ENCODE peak calls at places on chromosome 16, in nine cellular contexts. One of them, this sample, is unnamed.

GRCh38 chr16:79716645-79717323 is 116.2 kb upstream of the MAF start:
- DNase-seq in HFFc6: no peak
- DNase-seq in iris pigment epithelial cell: no peak
- DNase-seq in HuH-7.5: no peak
- DNase-seq in hepatic stellate cell: no peak
- DNase-seq in breast epithelium: no peak
- DNase-seq in colonic mucosa: no peak
- DNase-seq in psoas muscle: no peak
- DNase-seq in T-cell: no peak
- DNase-seq in this sample: no peak

GRCh38 chr16:27230562-27230991 is 27.3 kb downstream of the KDM8 start:
- DNase-seq in HuH-7.5: no peak
- DNase-seq in breast epithelium: no peak
- DNase-seq in hepatic stellate cell: no peak
- DNase-seq in HFFc6: no peak
- DNase-seq in T-cell: peak; percentile 68
- DNase-seq in colonic mucosa: peak; percentile 91
- DNase-seq in iris pigment epithelial cell: no peak
- DNase-seq in psoas muscle: no peak
- DNase-seq in this sample: peak; percentile 65

GRCh38 chr16:23729503-23730424 is 16.7 kb upstream of the ERN2 start:
- DNase-seq in HuH-7.5: no peak
- DNase-seq in breast epithelium: no peak
- DNase-seq in T-cell: no peak
- DNase-seq in HFFc6: no peak
- DNase-seq in psoas muscle: no peak
- DNase-seq in hepatic stellate cell: no peak
- DNase-seq in iris pigment epithelial cell: peak; percentile 81
- DNase-seq in colonic mucosa: peak; percentile 83
- DNase-seq in this sample: no peak

GRCh38 chr16:57814896-57815295 is 12.6 kb upstream of the KIFC3 start:
- DNase-seq in HFFc6: no peak
- DNase-seq in breast epithelium: no peak
- DNase-seq in psoas muscle: no peak
- DNase-seq in iris pigment epithelial cell: no peak
- DNase-seq in HuH-7.5: no peak
- DNase-seq in colonic mucosa: no peak
- DNase-seq in hepatic stellate cell: no peak
- DNase-seq in T-cell: no peak
- DNase-seq in this sample: no peak

GRCh38 chr16:80277182-80277581 is 263.6 kb upstream of the DYNLRB2 start:
- DNase-seq in psoas muscle: no peak
- DNase-seq in HuH-7.5: no peak
- DNase-seq in colonic mucosa: no peak
- DNase-seq in HFFc6: no peak
- DNase-seq in breast epithelium: no peak
- DNase-seq in iris pigment epithelial cell: no peak
- DNase-seq in hepatic stellate cell: no peak
- DNase-seq in T-cell: no peak
- DNase-seq in this sample: no peak

GRCh38 chr16:88692861-88693260 is 6.6 kb upstream of the SNAI3 start:
- DNase-seq in HuH-7.5: no peak
- DNase-seq in iris pigment epithelial cell: no peak
- DNase-seq in psoas muscle: no peak
- DNase-seq in breast epithelium: no peak
- DNase-seq in colonic mucosa: no peak
- DNase-seq in HFFc6: no peak
- DNase-seq in hepatic stellate cell: no peak
- DNase-seq in T-cell: no peak
- DNase-seq in this sample: no peak

GRCh38 chr16:67637625-67638024 is 7.3 kb upstream of the CARMIL2 start:
- DNase-seq in iris pigment epithelial cell: no peak
- DNase-seq in breast epithelium: no peak
- DNase-seq in colonic mucosa: no peak
- DNase-seq in T-cell: no peak
- DNase-seq in psoas muscle: no peak
- DNase-seq in hepatic stellate cell: no peak
- DNase-seq in HuH-7.5: no peak
- DNase-seq in HFFc6: no peak
- DNase-seq in this sample: no peak

GRCh38 chr16:13403326-13403725 is 501.9 kb downstream of the SHISA9 start:
- DNase-seq in breast epithelium: no peak
- DNase-seq in psoas muscle: no peak
- DNase-seq in HFFc6: no peak
- DNase-seq in hepatic stellate cell: no peak
- DNase-seq in iris pigment epithelial cell: no peak
- DNase-seq in HuH-7.5: no peak
- DNase-seq in colonic mucosa: no peak
- DNase-seq in T-cell: no peak
- DNase-seq in this sample: no peak

GRCh38 chr16:53703590-53704444 is at the start of the genes FTO and RPGRIP1L:
- DNase-seq in iris pigment epithelial cell: peak; percentile 99
- DNase-seq in psoas muscle: peak; percentile 99
- DNase-seq in HuH-7.5: peak; percentile 81
- DNase-seq in breast epithelium: peak; percentile 99
- DNase-seq in T-cell: peak; percentile 90
- DNase-seq in colonic mucosa: peak; percentile 100
- DNase-seq in HFFc6: peak; percentile 99
- DNase-seq in hepatic stellate cell: peak; percentile 94
- DNase-seq in this sample: peak; percentile 98

GRCh38 chr16:62764572-62764971 is 728.3 kb upstream of the CDH8 start:
- DNase-seq in psoas muscle: no peak
- DNase-seq in colonic mucosa: no peak
- DNase-seq in hepatic stellate cell: no peak
- DNase-seq in HFFc6: no peak
- DNase-seq in iris pigment epithelial cell: no peak
- DNase-seq in breast epithelium: no peak
- DNase-seq in HuH-7.5: no peak
- DNase-seq in T-cell: no peak
- DNase-seq in this sample: no peak

GRCh38 chr16:85639529-85640253 is 26.6 kb downstream of the GSE1 start:
- DNase-seq in colonic mucosa: no peak
- DNase-seq in iris pigment epithelial cell: no peak
- DNase-seq in T-cell: no peak
- DNase-seq in hepatic stellate cell: no peak
- DNase-seq in HuH-7.5: no peak
- DNase-seq in psoas muscle: peak; percentile 93
- DNase-seq in HFFc6: no peak
- DNase-seq in breast epithelium: peak; percentile 73
- DNase-seq in this sample: no peak

GRCh38 chr16:89067677-89068076 is 26.0 kb upstream of the ACSF3 start:
- DNase-seq in T-cell: no peak
- DNase-seq in HFFc6: no peak
- DNase-seq in colonic mucosa: peak; percentile 28
- DNase-seq in breast epithelium: no peak
- DNase-seq in psoas muscle: no peak
- DNase-seq in hepatic stellate cell: no peak
- DNase-seq in iris pigment epithelial cell: no peak
- DNase-seq in HuH-7.5: no peak
- DNase-seq in this sample: no peak

GRCh38 chr16:66344533-66345145 is 21.9 kb upstream of the CDH5 start:
- DNase-seq in hepatic stellate cell: no peak
- DNase-seq in iris pigment epithelial cell: peak; percentile 47
- DNase-seq in colonic mucosa: peak; percentile 45
- DNase-seq in breast epithelium: no peak
- DNase-seq in psoas muscle: no peak
- DNase-seq in T-cell: peak; percentile 15
- DNase-seq in HuH-7.5: no peak
- DNase-seq in HFFc6: peak; percentile 28
- DNase-seq in this sample: peak; percentile 21

GRCh38 chr16:17350212-17350611 is 120.5 kb downstream of the XYLT1 start:
- DNase-seq in T-cell: no peak
- DNase-seq in HuH-7.5: no peak
- DNase-seq in colonic mucosa: no peak
- DNase-seq in breast epithelium: no peak
- DNase-seq in hepatic stellate cell: peak; percentile 51
- DNase-seq in HFFc6: peak; percentile 52
- DNase-seq in psoas muscle: no peak
- DNase-seq in iris pigment epithelial cell: no peak
- DNase-seq in this sample: no peak

GRCh38 chr16:64866026-64866425 is 255.8 kb downstream of the CDH11 start:
- DNase-seq in iris pigment epithelial cell: peak; percentile 48
- DNase-seq in psoas muscle: no peak
- DNase-seq in colonic mucosa: no peak
- DNase-seq in HFFc6: no peak
- DNase-seq in T-cell: no peak
- DNase-seq in breast epithelium: no peak
- DNase-seq in HuH-7.5: no peak
- DNase-seq in hepatic stellate cell: no peak
- DNase-seq in this sample: no peak

GRCh38 chr16:2983706-2984136 is 3.5 kb upstream of the PKMYT1 start:
- DNase-seq in colonic mucosa: peak; percentile 89
- DNase-seq in HuH-7.5: peak; percentile 94
- DNase-seq in breast epithelium: peak; percentile 79
- DNase-seq in T-cell: peak; percentile 37
- DNase-seq in HFFc6: peak; percentile 79
- DNase-seq in hepatic stellate cell: peak; percentile 97
- DNase-seq in psoas muscle: peak; percentile 90
- DNase-seq in iris pigment epithelial cell: peak; percentile 71
- DNase-seq in this sample: peak; percentile 62

GRCh38 chr16:86951041-86951822 is 366.0 kb downstream of the C16orf95 start:
- DNase-seq in HFFc6: no peak
- DNase-seq in breast epithelium: no peak
- DNase-seq in hepatic stellate cell: no peak
- DNase-seq in HuH-7.5: no peak
- DNase-seq in psoas muscle: no peak
- DNase-seq in T-cell: no peak
- DNase-seq in colonic mucosa: no peak
- DNase-seq in iris pigment epithelial cell: no peak
- DNase-seq in this sample: no peak

GRCh38 chr16:17160285-17160854 is 310.4 kb downstream of the XYLT1 start:
- DNase-seq in colonic mucosa: no peak
- DNase-seq in T-cell: no peak
- DNase-seq in HFFc6: no peak
- DNase-seq in iris pigment epithelial cell: no peak
- DNase-seq in breast epithelium: no peak
- DNase-seq in hepatic stellate cell: peak; percentile 23
- DNase-seq in psoas muscle: no peak
- DNase-seq in HuH-7.5: no peak
- DNase-seq in this sample: no peak

GRCh38 chr16:66176731-66177130 is 189.8 kb upstream of the CDH5 start:
- DNase-seq in HFFc6: no peak
- DNase-seq in hepatic stellate cell: no peak
- DNase-seq in psoas muscle: no peak
- DNase-seq in colonic mucosa: no peak
- DNase-seq in iris pigment epithelial cell: no peak
- DNase-seq in breast epithelium: no peak
- DNase-seq in HuH-7.5: no peak
- DNase-seq in T-cell: no peak
- DNase-seq in this sample: no peak

GRCh38 chr16:89909777-89910716 is 8.6 kb upstream of the MC1R start:
- DNase-seq in colonic mucosa: peak; percentile 79
- DNase-seq in HFFc6: peak; percentile 43
- DNase-seq in hepatic stellate cell: peak; percentile 81
- DNase-seq in iris pigment epithelial cell: peak; percentile 79
- DNase-seq in psoas muscle: peak; percentile 89
- DNase-seq in T-cell: peak; percentile 70
- DNase-seq in HuH-7.5: peak; percentile 98
- DNase-seq in breast epithelium: peak; percentile 69
- DNase-seq in this sample: peak; percentile 63

GRCh38 chr16:1494711-1495110 is 1.6 kb downstream of the TELO2 start:
- DNase-seq in iris pigment epithelial cell: no peak
- DNase-seq in hepatic stellate cell: peak; percentile 49
- DNase-seq in T-cell: no peak
- DNase-seq in colonic mucosa: no peak
- DNase-seq in HFFc6: no peak
- DNase-seq in HuH-7.5: no peak
- DNase-seq in breast epithelium: no peak
- DNase-seq in psoas muscle: peak; percentile 79
- DNase-seq in this sample: no peak

GRCh38 chr16:676565-677297 is 1.3 kb downstream of the RHBDL1 start:
- DNase-seq in breast epithelium: no peak
- DNase-seq in iris pigment epithelial cell: no peak
- DNase-seq in HFFc6: no peak
- DNase-seq in colonic mucosa: peak; percentile 94
- DNase-seq in T-cell: no peak
- DNase-seq in hepatic stellate cell: no peak
- DNase-seq in psoas muscle: no peak
- DNase-seq in HuH-7.5: no peak
- DNase-seq in this sample: no peak

GRCh38 chr16:15493416-15494181 is 59.2 kb downstream of the BMERB1 start:
- DNase-seq in hepatic stellate cell: peak; percentile 28
- DNase-seq in HuH-7.5: no peak
- DNase-seq in T-cell: no peak
- DNase-seq in breast epithelium: no peak
- DNase-seq in iris pigment epithelial cell: peak; percentile 61
- DNase-seq in colonic mucosa: no peak
- DNase-seq in psoas muscle: no peak
- DNase-seq in HFFc6: peak; percentile 66
- DNase-seq in this sample: no peak

GRCh38 chr16:49281843-49282642 is 405 bp upstream of the CBLN1 start:
- DNase-seq in HFFc6: no peak
- DNase-seq in hepatic stellate cell: peak; percentile 75
- DNase-seq in psoas muscle: peak; percentile 89
- DNase-seq in colonic mucosa: peak; percentile 90
- DNase-seq in HuH-7.5: no peak
- DNase-seq in breast epithelium: peak; percentile 80
- DNase-seq in T-cell: no peak
- DNase-seq in iris pigment epithelial cell: peak; percentile 48
- DNase-seq in this sample: no peak

GRCh38 chr16:68446941-68447675 is 1.2 kb downstream of the SMPD3 start:
- DNase-seq in colonic mucosa: no peak
- DNase-seq in HuH-7.5: no peak
- DNase-seq in iris pigment epithelial cell: no peak
- DNase-seq in psoas muscle: no peak
- DNase-seq in HFFc6: no peak
- DNase-seq in breast epithelium: no peak
- DNase-seq in T-cell: no peak
- DNase-seq in hepatic stellate cell: no peak
- DNase-seq in this sample: no peak

GRCh38 chr16:57077714-57078113 is 14.7 kb upstream of the CPNE2 start:
- DNase-seq in breast epithelium: no peak
- DNase-seq in colonic mucosa: no peak
- DNase-seq in HFFc6: no peak
- DNase-seq in hepatic stellate cell: no peak
- DNase-seq in psoas muscle: no peak
- DNase-seq in iris pigment epithelial cell: no peak
- DNase-seq in HuH-7.5: no peak
- DNase-seq in T-cell: no peak
- DNase-seq in this sample: no peak

GRCh38 chr16:56450275-56450889 is 750 bp downstream of the NUDT21 start:
- DNase-seq in HuH-7.5: no peak
- DNase-seq in T-cell: no peak
- DNase-seq in colonic mucosa: no peak
- DNase-seq in psoas muscle: no peak
- DNase-seq in HFFc6: peak; percentile 6
- DNase-seq in iris pigment epithelial cell: peak; percentile 31
- DNase-seq in hepatic stellate cell: peak; percentile 23
- DNase-seq in breast epithelium: no peak
- DNase-seq in this sample: no peak

GRCh38 chr16:89193576-89194293 is 6.6 kb downstream of the SLC22A31 start:
- DNase-seq in psoas muscle: peak; percentile 58
- DNase-seq in colonic mucosa: no peak
- DNase-seq in HuH-7.5: no peak
- DNase-seq in T-cell: no peak
- DNase-seq in hepatic stellate cell: no peak
- DNase-seq in breast epithelium: no peak
- DNase-seq in iris pigment epithelial cell: no peak
- DNase-seq in HFFc6: no peak
- DNase-seq in this sample: no peak

GRCh38 chr16:87924041-87924851 is 12.1 kb downstream of the CA5A start:
- DNase-seq in iris pigment epithelial cell: no peak
- DNase-seq in HuH-7.5: no peak
- DNase-seq in colonic mucosa: no peak
- DNase-seq in T-cell: no peak
- DNase-seq in hepatic stellate cell: no peak
- DNase-seq in HFFc6: no peak
- DNase-seq in breast epithelium: no peak
- DNase-seq in psoas muscle: no peak
- DNase-seq in this sample: no peak